ENCODE peak calls at places on chromosomes 13 and 19, in five cellular contexts. V, W, Y, J and K are unnamed samples.
A peak's percentile ranks its signal among the peaks of the same experiment; 100 is the strongest.

GRCh38 chr13:29922281-29922821 is 71.9 kb upstream of the UBL3 start:
- DNase-seq in V (no peak), W (no peak), Y (no peak), J (no peak), K (peak; percentile 56)

GRCh38 chr13:80251403-80251802 is 89.5 kb downstream of the SPRY2 start:
- DNase-seq in V (no peak), W (no peak), Y (peak; percentile 16), J (no peak), K (peak; percentile 17)

GRCh38 chr13:78520425-78520824 is 82.9 kb downstream of the POU4F1 start:
- DNase-seq in V (no peak), W (no peak), Y (no peak), J (no peak), K (no peak)

GRCh38 chr19:40026597-40026970 is 29.4 kb downstream of the ZNF780B start:
- DNase-seq in V (no peak), W (no peak), Y (no peak), J (no peak), K (no peak)

GRCh38 chr13:32645854-32646253 is 59.6 kb downstream of the PDS5B start:
- DNase-seq in V (no peak), W (no peak), Y (no peak), J (no peak), K (no peak)

GRCh38 chr13:46165485-46166220 is 16.3 kb downstream of the LCP1 start:
- DNase-seq in V (no peak), W (no peak), Y (no peak), J (no peak), K (peak; percentile 81)

GRCh38 chr13:102291587-102292218 is 110.1 kb downstream of the FGF14 start:
- DNase-seq in V (no peak), W (no peak), Y (no peak), J (no peak), K (no peak)

GRCh38 chr19:49430678-49431329 is 5.6 kb downstream of the GFY start:
- DNase-seq in V (no peak), W (no peak), Y (no peak), J (no peak), K (no peak)

GRCh38 chr13:28267495-28267894 is 129.2 kb downstream of the PAN3 start:
- DNase-seq in V (no peak), W (no peak), Y (no peak), J (no peak), K (no peak)

GRCh38 chr13:25741796-25742195 is 310.0 kb downstream of the SHISA2 start:
- DNase-seq in V (no peak), W (no peak), Y (no peak), J (no peak), K (no peak)

GRCh38 chr13:25738797-25739196 is 313.0 kb downstream of the SHISA2 start:
- DNase-seq in V (no peak), W (no peak), Y (no peak), J (no peak), K (no peak)

GRCh38 chr13:25742220-25742619 is 309.6 kb downstream of the SHISA2 start:
- DNase-seq in V (no peak), W (no peak), Y (no peak), J (no peak), K (no peak)

GRCh38 chr13:25733696-25734435 is 317.9 kb downstream of the SHISA2 start:
- DNase-seq in V (no peak), W (no peak), Y (no peak), J (no peak), K (no peak)

DNA sequence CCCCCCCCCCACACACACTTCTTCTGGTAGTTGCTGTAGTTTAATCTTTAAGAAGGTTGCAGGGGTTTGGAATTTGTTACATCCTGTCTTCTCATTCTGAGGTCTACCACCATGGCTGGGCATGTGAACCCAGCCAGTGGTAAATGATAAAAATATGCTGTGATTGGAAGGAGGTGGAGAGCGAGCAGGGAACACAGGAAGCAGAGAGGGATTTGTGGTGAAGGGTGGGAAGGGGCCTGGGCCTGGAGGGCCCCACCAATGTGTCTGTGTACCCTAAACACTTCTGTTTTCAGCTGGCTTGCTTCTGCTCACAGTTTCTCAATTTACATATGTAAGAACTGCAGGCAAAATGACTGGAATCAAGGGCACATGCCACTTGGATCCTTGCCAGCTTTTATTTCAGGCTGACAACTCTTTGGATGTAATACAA is 313.5 kb downstream of the SHISA2 start:
- DNase-seq in V (no peak), W (no peak), Y (no peak), J (no peak), K (peak; percentile 49)
- H3K27ac ChIP-seq in V (no peak overlapping the region), W (no peak overlapping the region), Y (no peak overlapping the region), J (no peak overlapping the region), K (no peak overlapping the region)

DNA sequence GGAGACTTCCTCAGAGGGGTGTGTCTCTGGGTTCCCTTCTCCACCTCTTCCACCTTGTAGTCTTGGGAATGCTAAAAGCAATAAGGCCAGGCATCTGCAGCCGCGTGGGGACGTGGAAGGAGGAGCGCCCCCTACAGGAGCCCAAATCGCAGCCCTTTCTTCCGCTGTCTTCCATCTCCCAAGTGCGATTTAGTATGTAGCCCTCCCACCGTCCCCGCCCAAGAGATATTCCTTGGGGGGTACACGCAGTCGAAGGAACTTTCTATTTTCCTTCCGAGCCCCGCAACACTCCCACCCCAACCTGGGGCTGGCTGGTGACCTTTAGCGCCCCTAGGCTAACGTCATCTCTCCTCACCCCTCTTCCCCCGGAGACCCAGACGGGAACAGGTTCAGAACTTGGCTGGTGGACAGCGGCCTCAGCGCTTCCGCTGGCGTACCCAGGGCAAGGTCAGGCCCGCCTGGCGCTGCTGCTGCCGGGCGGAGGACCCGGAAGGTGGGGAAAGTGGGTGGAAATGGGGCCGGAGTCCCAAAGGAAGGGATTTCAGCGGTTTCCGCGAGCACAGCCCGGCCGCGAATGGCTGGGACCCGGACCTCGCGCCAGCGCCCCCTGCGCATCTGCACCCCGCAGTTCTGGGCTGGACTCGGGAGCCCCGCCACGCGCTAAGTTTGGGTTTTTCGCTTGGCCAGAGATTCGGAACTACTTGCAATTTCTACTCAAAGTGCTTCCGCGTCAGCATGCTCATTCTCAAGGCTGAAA is 2.1 kb upstream of the PCDH8 start:
- DNase-seq in V (peak; percentile 73), W (peak; percentile 78), Y (peak; percentile 54), J (peak; percentile 69), K (peak; percentile 11)
- TF ChIP-seq CTCF in V (no peak), W (no peak), Y (no peak), J (no peak), K (peak; percentile 8)

DNA sequence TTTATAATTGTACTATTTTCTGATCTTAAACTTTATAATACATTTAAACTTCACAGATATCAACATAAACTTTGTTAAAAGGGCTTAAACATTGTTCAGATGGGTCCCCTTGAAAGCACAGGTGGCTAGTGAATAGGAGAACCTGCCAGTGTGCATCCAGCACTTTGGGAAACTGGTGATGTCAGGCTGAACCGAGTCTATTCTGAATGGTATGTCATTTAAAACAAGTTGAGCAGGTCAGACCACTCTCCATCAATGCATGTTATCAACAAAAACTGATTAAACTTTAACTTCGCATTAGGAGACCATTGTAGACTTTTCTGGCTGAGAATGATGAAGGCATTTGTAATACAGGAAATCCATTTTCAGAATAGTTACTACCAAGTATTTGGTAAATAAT is 50.1 kb upstream of the FREM2 start:
- DNase-seq in V (no peak), W (peak; percentile 37), Y (no peak), J (no peak), K (no peak)
- H3K4me1 ChIP-seq in V (no peaks in the 10 kb centered on the region), W (peaks cover 13% of the 10 kb centered on the region), Y (no peaks in the 10 kb centered on the region), J (no peaks in the 10 kb centered on the region), K (no peaks in the 10 kb centered on the region)

DNA sequence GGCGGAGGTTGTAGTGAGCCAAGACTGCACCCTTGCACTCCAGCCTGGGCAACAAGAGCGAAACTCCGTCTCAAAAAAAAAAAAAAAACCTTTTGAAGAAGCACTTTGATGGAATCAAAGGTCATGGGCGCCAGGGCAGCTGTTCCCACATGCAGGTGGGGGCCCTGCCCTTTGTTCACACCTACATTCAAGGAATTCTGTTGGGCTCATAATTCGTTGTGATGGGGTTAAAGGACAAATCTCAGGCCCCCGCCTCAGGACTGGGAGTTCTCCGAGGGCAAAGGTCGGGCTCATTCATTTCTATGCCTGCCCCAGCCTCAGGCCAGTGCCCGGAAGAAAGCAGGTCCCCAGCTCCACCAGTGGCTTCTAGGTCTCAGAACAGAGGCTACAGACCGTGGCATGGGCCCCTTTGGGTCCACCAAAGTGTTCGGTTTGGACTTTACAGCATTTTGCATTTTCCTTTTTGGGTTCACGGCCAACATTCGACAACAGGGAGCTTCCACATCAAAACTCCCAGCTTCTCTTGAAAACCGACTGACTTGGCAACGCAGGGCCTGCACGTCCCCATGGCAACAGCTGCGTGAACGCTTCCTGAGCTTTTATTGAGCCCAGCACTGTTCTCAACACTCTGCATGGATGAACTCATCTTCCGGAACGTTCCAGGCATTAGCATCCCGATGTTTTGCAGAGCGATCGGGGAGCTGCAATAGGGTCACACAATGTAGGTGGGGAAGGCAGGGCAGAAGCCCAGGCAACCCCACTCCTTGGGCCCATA is 10.1 kb upstream of the GTF2F1 start:
- DNase-seq in V (no peak), W (no peak), Y (no peak), J (no peak), K (no peak)
- H3K27ac ChIP-seq in V (no peak overlapping the region), W (no peak overlapping the region), Y (peak overlapping the region; percentile 24), J (no peak overlapping the region), K (no peak overlapping the region)

GRCh38 chr19:18940791-18941627 is at the start of gene HOMER3:
- DNase-seq in V (peak; percentile 87), W (peak; percentile 89), Y (peak; percentile 81), J (peak; percentile 78), K (no peak)
- TF ChIP-seq CTCF in V (peak; percentile 27), W (no peak), Y (peak; percentile 47), J (no peak), K (no peak)

GRCh38 chr13:114059946-114060860 is 72.2 kb downstream of the RASA3 start:
- DNase-seq in V (no peak), W (no peak), Y (peak; percentile 53), J (no peak), K (no peak)

GRCh38 chr13:114061047-114061446 is 71.4 kb downstream of the RASA3 start:
- DNase-seq in V (no peak), W (no peak), Y (no peak), J (no peak), K (no peak)

GRCh38 chr13:114062341-114062740 is 70.1 kb downstream of the RASA3 start:
- DNase-seq in V (no peak), W (no peak), Y (no peak), J (no peak), K (no peak)

GRCh38 chr13:114062754-114063153 is 69.7 kb downstream of the RASA3 start:
- DNase-seq in V (no peak), W (no peak), Y (no peak), J (no peak), K (no peak)

GRCh38 chr13:114061746-114062145 is 70.7 kb downstream of the RASA3 start:
- DNase-seq in V (no peak), W (no peak), Y (no peak), J (no peak), K (no peak)
- H3K4me1 ChIP-seq in V (peaks cover 50% of the 10 kb centered on the region), W (peaks cover 4% of the 10 kb centered on the region), Y (peaks cover 55% of the 10 kb centered on the region), J (peaks cover 16% of the 10 kb centered on the region), K (peaks cover 8% of the 10 kb centered on the region)

DNA sequence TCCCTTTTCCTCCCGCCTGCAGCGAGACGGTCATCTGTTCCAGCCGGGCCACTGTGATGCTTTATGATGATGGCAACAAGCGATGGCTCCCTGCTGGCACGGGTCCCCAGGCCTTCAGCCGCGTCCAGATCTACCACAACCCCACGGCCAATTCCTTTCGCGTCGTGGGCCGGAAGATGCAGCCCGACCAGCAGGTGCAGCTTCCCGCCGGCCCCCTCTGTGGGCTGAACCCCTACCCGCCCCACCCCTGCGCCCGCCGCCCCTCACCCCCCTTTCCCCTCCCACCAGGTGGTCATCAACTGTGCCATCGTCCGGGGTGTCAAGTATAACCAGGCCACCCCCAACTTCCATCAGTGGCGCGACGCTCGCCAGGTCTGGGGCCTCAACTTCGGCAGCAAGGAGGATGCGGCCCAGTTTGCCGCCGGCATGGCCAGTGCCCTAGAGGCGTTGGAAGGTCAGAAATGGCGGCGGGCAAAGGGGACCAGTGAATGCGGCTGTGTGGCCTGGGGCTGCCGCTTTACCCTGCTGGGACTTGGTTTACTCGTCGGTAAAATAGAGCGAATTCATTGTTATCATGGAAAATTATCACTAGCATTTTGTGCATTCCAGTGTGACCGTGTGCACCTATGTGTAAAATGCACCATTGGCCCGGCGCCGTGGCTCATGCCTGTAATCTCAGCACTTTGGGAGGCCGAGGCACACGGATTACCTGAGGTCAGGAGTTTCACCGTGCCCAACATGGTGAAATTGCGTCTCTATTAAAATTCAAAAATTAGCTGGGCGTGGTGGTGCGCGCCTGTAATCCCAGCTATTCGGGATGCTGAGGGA is 10.6 kb downstream of the VASP start:
- DNase-seq in V (no peak), W (no peak), Y (no peak), J (no peak), K (no peak)
- H3K27ac ChIP-seq in V (no peak overlapping the region), W (no peak overlapping the region), Y (no peak overlapping the region), J (no peak overlapping the region), K (no peak overlapping the region)